ENCODE peak calls at places on chromosomes 3 and 15, in five cellular contexts. D is H9, S is brain microvascular endothelial cell, P is right cardiac atrium, W is ovary. H is an unnamed sample.
A peak's percentile ranks its signal among the peaks of the same experiment; 100 is the strongest.

GRCh38 chr3:101074518-101074917 is 81.3 kb upstream of the ABI3BP start:
- DNase-seq in D (no peak), S (peak; percentile 37), P (no peak), W (no peak), H (no peak)

GRCh38 chr3:78481050-78481449 is 1286.7 kb downstream of the ROBO1 start:
- DNase-seq in D (no peak), S (no peak), P (no peak), W (no peak), H (no peak)

GRCh38 chr3:159860727-159861126 is 127.9 kb upstream of the IL12A start:
- DNase-seq in D (no peak), S (no peak), P (no peak), W (no peak), H (no peak)

GRCh38 chr3:69364354-69364753 is 21.5 kb downstream of the FRMD4B start:
- DNase-seq in D (no peak), S (no peak), P (no peak), W (no peak), H (no peak)

GRCh38 chr3:123028233-123028828 is 768 bp upstream of the SEMA5B start:
- DNase-seq in D (peak; percentile 60), S (peak; percentile 43), P (peak; percentile 52), W (peak; percentile 45), H (peak; percentile 13)

GRCh38 chr3:63611382-63611781 is 41.1 kb upstream of the SNTN start:
- DNase-seq in D (no peak), S (no peak), P (no peak), W (no peak), H (no peak)

GRCh38 chr3:128463771-128464170 is 2.9 kb downstream of the DNAJB8 start:
- DNase-seq in D (no peak), S (no peak), P (no peak), W (no peak), H (no peak)

GRCh38 chr3:102979682-102980378 is 545.0 kb downstream of the ZPLD1 start:
- DNase-seq in D (no peak), S (peak; percentile 80), P (peak; percentile 88), W (peak; percentile 81), H (no peak)

GRCh38 chr3:72998489-72998888 is 1.9 kb downstream of the PPP4R2 start:
- DNase-seq in D (no peak), S (no peak), P (no peak), W (no peak), H (no peak)

GRCh38 chr15:92069308-92070244 is 216.1 kb downstream of the SLCO3A1 start:
- DNase-seq in D (no peak), S (peak; percentile 74), P (peak; percentile 62), W (no peak), H (peak; percentile 58)

GRCh38 chr3:30934208-30934550 is 39.7 kb upstream of the GADL1 start:
- DNase-seq in D (no peak), S (peak; percentile 49), P (no peak), W (peak; percentile 18), H (no peak)

GRCh38 chr3:130709671-130710070 is 37.0 kb downstream of the PIK3R4 start:
- DNase-seq in D (no peak), S (no peak), P (no peak), W (no peak), H (no peak)

GRCh38 chr15:98952381-98952803 is 55.2 kb downstream of the PGPEP1L start:
- DNase-seq in D (no peak), S (no peak), P (no peak), W (no peak), H (no peak)

GRCh38 chr15:74422723-74423442 is 10.9 kb downstream of the SEMA7A start:
- DNase-seq in D (peak; percentile 62), S (peak; percentile 22), P (no peak), W (no peak), H (no peak)

GRCh38 chr3:127610105-127610504 is 11.9 kb downstream of the MCM2 start:
- DNase-seq in D (no peak), S (peak; percentile 34), P (no peak), W (no peak), H (no peak)

GRCh38 chr3:155230382-155230781 is 63.1 kb downstream of the STRIT1 start:
- DNase-seq in D (no peak), S (no peak), P (no peak), W (no peak), H (no peak)

GRCh38 chr15:67108122-67108871 is 42.9 kb downstream of the SMAD3 start:
- DNase-seq in D (no peak), S (no peak), P (no peak), W (no peak), H (no peak)

GRCh38 chr3:52429779-52430415 is 15.0 kb downstream of the SEMA3G start:
- DNase-seq in D (no peak), S (peak; percentile 41), P (peak; percentile 57), W (no peak), H (no peak)

GRCh38 chr3:10417849-10418248 is 87.5 kb downstream of the ATP2B2 start:
- DNase-seq in D (no peak), S (no peak), P (no peak), W (no peak), H (no peak)

GRCh38 chr3:84738101-84738500 is 220.7 kb upstream of the CADM2 start:
- DNase-seq in D (no peak), S (no peak), P (no peak), W (no peak), H (no peak)

GRCh38 chr3:167691366-167691765 is 37.6 kb upstream of the WDR49 start:
- DNase-seq in D (no peak), S (no peak), P (no peak), W (no peak), H (no peak)

GRCh38 chr3:27796365-27796875 is 74.3 kb upstream of the EOMES start:
- DNase-seq in D (no peak), S (no peak), P (no peak), W (no peak), H (no peak)

GRCh38 chr3:9347887-9348286 is 15.0 kb upstream of the THUMPD3 start:
- DNase-seq in D (no peak), S (no peak), P (no peak), W (no peak), H (no peak)

GRCh38 chr3:139187648-139188047 is 143.0 kb upstream of the PRR23C start:
- DNase-seq in D (no peak), S (no peak), P (no peak), W (no peak), H (no peak)

GRCh38 chr15:52679232-52680040 is at the start of gene ATOSA:
- DNase-seq in D (peak; percentile 94), S (peak; percentile 86), P (peak; percentile 97), W (peak; percentile 90), H (peak; percentile 94)

GRCh38 chr15:52680041-52680391 is 828 bp upstream of the ATOSA start:
- DNase-seq in D (no peak), S (peak; percentile 6), P (no peak), W (no peak), H (no peak)

GRCh38 chr15:52678036-52678467 is 1.1 kb downstream of the ATOSA start:
- DNase-seq in D (peak; percentile 46), S (peak; percentile 36), P (peak; percentile 88), W (peak; percentile 69), H (no peak)

GRCh38 chr15:52678468-52679231 is 538 bp downstream of the ATOSA start:
- DNase-seq in D (peak; percentile 73), S (peak; percentile 44), P (peak; percentile 87), W (peak; percentile 75), H (peak; percentile 32)

DNA sequence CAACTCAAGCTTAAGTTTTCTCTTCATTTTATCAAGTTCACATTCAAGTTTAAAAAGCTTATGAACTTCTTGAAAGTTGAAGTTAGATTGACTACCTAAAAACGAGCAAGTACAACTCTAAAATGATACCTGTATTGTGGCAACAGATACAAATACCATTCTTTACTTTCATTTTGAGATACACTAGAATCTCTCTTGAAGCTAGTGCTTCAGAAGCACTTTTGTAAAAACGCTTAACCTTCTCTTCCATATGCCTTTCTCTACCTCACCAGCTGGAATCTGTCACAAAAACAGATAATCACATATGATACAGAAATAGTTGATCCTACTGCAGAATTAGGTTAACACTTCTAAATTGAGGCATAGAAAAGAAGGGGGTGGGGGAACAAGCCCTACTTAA is 1.6 kb downstream of the ATOSA start:
- DNase-seq in D (no peak), S (no peak), P (no peak), W (no peak), H (no peak)
- H3K27ac ChIP-seq in D (no peak overlapping the region), S (peak overlapping the region; percentile 28), P (peak overlapping the region; percentile 97), W (no peak overlapping the region), H (peak overlapping the region; percentile 91)

GRCh38 chr3:187736418-187736871 is 8.8 kb downstream of the BCL6 start:
- DNase-seq in D (no peak), S (peak; percentile 45), P (peak; percentile 62), W (no peak), H (no peak)

GRCh38 chr3:187733371-187733770 is 11.9 kb downstream of the BCL6 start:
- DNase-seq in D (no peak), S (no peak), P (no peak), W (no peak), H (no peak)

GRCh38 chr3:187735837-187736236 is 9.4 kb downstream of the BCL6 start:
- DNase-seq in D (no peak), S (no peak), P (no peak), W (no peak), H (no peak)

GRCh38 chr3:187735383-187735782 is 9.9 kb downstream of the BCL6 start:
- DNase-seq in D (no peak), S (no peak), P (no peak), W (no peak), H (no peak)

DNA sequence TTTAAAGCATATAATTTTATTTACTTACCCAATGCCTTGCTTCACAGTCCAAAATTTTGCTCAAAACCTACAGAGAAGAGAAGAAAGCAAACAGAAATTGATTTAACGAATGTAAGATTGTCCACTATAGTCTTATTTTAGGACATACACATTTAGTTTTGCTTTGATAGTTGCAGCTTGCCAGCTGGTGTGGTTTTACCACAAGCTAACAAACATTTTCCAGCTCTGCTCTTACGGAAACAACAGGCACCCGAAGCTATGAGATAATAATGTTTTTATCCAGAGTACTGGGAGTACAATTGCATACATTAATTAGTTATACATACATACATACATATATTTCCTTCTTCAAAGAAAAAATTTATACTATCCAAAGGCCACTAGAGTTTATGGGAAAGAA is 10.4 kb downstream of the BCL6 start:
- DNase-seq in D (no peak), S (no peak), P (no peak), W (no peak), H (no peak)
- H3K27ac ChIP-seq in D (no peak overlapping the region), S (no peak overlapping the region), P (no peak overlapping the region), W (no peak overlapping the region), H (no peak overlapping the region)

DNA sequence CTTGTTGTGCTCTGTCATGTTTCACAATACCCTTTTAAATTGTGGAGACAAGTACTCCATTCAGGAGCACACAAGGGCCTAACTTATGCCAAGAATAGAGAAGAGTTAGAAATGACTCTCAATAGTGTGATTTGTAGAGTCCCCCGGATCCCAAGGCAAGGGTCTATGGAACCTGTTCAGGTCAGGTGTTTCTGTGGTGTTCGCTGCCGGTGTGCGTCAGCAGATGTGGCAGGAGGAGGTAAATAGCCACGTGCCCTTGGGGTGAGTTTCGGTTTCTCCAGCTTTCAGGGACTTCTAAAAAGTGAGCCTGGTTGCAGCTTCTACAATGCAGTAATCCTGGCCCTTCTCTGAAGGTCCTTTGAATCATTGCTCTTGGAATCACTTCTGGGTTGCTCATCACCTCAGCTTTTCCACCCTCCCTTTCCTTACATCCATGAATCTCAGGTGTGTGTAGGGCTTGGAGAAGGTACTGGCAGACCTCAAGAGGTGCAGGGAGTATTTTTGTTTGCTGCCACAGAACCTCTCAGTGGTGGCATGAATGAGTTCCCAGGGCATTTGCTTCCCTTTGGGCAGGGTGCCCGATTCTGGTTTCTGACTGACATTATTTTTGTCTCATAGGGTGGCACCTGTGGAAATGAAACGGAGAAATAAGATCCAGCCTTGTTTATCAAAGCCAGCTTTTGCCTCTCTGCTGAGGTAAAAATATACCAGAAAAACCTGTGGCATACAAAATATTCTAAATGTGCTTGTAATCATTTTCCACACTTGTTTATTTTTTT is 7.3 kb downstream of the ST3GAL6 start:
- DNase-seq in D (no peak), S (no peak), P (peak; percentile 63), W (no peak), H (no peak)
- H3K27ac ChIP-seq in D (no peak overlapping the region), S (no peak overlapping the region), P (peak overlapping the region; percentile 70), W (no peak overlapping the region), H (peak overlapping the region; percentile 72)

GRCh38 chr3:196517142-196517808 is 2.1 kb upstream of the SMCO1 start:
- DNase-seq in D (no peak), S (no peak), P (no peak), W (no peak), H (no peak)
- H3K27ac ChIP-seq in D (no peak overlapping the region), S (no peak overlapping the region), P (no peak overlapping the region), W (no peak overlapping the region), H (no peak overlapping the region)

H was measured in caudate nucleus.